ENCODE peak calls at places on chromosomes 7 and 10, in five cellular contexts. One of them, this sample, is unnamed.

GRCh38 chr7:142855401-142855743 is 496 bp downstream of the EPHB6 start:
- DNase-seq in left lung: no peak
- DNase-seq in transverse colon: no peak
- DNase-seq in AG10803: no peak
- DNase-seq in heart left ventricle: no peak
- DNase-seq in this sample: no peak

GRCh38 chr10:86366033-86366901 is at the start of gene GRID1:
- DNase-seq in AG10803: no peak
- DNase-seq in transverse colon: no peak
- DNase-seq in heart left ventricle: peak
- DNase-seq in left lung: peak
- DNase-seq in this sample: peak

GRCh38 chr10:12819071-12819470 is 182.4 kb downstream of the CCDC3 start:
- DNase-seq in left lung: no peak
- DNase-seq in heart left ventricle: no peak
- DNase-seq in AG10803: no peak
- DNase-seq in transverse colon: no peak
- DNase-seq in this sample: no peak

GRCh38 chr7:20229652-20230500 is 12.7 kb upstream of the MACC1 start:
- DNase-seq in heart left ventricle: no peak
- DNase-seq in left lung: no peak
- DNase-seq in transverse colon: no peak
- DNase-seq in AG10803: peak
- DNase-seq in this sample: no peak

GRCh38 chr10:54368984-54369383 is 432.0 kb downstream of the PCDH15 start:
- DNase-seq in heart left ventricle: no peak
- DNase-seq in AG10803: no peak
- DNase-seq in transverse colon: no peak
- DNase-seq in left lung: no peak
- DNase-seq in this sample: no peak

GRCh38 chr10:48805848-48806247 is 121.2 kb downstream of the WDFY4 start:
- DNase-seq in transverse colon: no peak
- DNase-seq in heart left ventricle: no peak
- DNase-seq in left lung: no peak
- DNase-seq in AG10803: no peak
- DNase-seq in this sample: no peak

GRCh38 chr10:79223346-79224048 is 123.8 kb upstream of the PPIF start:
- DNase-seq in heart left ventricle: peak
- DNase-seq in transverse colon: peak
- DNase-seq in AG10803: no peak
- DNase-seq in left lung: peak
- DNase-seq in this sample: no peak

GRCh38 chr10:29607576-29607975 is 27.2 kb downstream of the SVIL start:
- DNase-seq in heart left ventricle: no peak
- DNase-seq in transverse colon: no peak
- DNase-seq in AG10803: no peak
- DNase-seq in left lung: no peak
- DNase-seq in this sample: no peak

GRCh38 chr7:151351027-151351426 is 9.4 kb downstream of the NUB1 start:
- DNase-seq in transverse colon: peak
- DNase-seq in left lung: no peak
- DNase-seq in AG10803: no peak
- DNase-seq in heart left ventricle: no peak
- DNase-seq in this sample: peak
- TF ChIP-seq CTCF in transverse colon: no peak
- TF ChIP-seq CTCF in left lung: no peak
- TF ChIP-seq CTCF in AG10803: no peak
- TF ChIP-seq CTCF in heart left ventricle: no peak
- TF ChIP-seq CTCF in this sample: no peak

GRCh38 chr7:99499713-99500636 is at the start of gene ZNF394:
- DNase-seq in heart left ventricle: peak
- DNase-seq in left lung: peak
- DNase-seq in AG10803: peak
- DNase-seq in transverse colon: peak
- DNase-seq in this sample: peak
- TF ChIP-seq CTCF in heart left ventricle: peak
- TF ChIP-seq CTCF in left lung: no peak
- TF ChIP-seq CTCF in AG10803: no peak
- TF ChIP-seq CTCF in transverse colon: no peak
- TF ChIP-seq CTCF in this sample: no peak

DNA sequence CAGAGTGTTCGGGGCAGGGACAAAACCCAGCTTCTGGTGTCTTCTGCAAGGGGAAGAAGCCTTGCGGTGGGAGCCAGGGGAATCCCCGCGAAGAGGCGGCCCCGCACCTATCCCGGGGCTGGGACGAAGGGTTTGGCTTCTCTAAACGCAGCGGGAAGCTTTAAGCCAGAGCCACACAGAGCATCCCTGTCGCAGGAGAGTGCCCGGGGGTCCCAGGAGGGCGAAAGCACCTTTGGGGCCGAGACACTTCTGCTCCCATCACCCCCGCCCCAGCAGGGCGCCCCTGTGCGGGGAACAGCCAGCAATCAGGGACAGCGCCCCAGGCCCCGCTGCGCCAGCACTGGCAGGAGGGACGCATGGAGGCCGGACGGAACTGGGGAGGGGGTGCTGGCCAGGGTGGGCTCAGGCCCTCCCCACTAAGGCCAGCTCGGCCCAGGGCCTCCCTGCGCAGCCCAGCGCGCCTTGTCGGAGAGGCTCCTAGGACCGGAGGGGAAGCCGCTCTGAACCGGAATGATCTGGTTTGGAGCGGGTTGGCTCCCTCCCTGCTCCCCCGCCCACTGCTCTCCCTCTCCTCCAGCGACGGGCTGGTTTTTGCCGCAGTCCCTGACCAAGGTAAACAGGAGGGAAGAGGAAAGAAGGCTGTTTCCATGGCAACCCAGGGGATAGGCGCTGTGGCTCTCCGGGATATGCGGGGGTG is 63.9 kb downstream of the TMEM209 start:
- DNase-seq in left lung: peak
- DNase-seq in heart left ventricle: peak
- DNase-seq in transverse colon: peak
- DNase-seq in AG10803: peak
- DNase-seq in this sample: peak
- TF ChIP-seq CTCF in left lung: no peak
- TF ChIP-seq CTCF in heart left ventricle: no peak
- TF ChIP-seq CTCF in transverse colon: no peak
- TF ChIP-seq CTCF in AG10803: no peak
- TF ChIP-seq CTCF in this sample: no peak

GRCh38 chr7:4882169-4882741 is 1.3 kb downstream of the RADIL start:
- DNase-seq in heart left ventricle: no peak
- DNase-seq in AG10803: peak
- DNase-seq in left lung: no peak
- DNase-seq in transverse colon: peak
- DNase-seq in this sample: no peak
- TF ChIP-seq CTCF in heart left ventricle: no peak
- TF ChIP-seq CTCF in AG10803: no peak
- TF ChIP-seq CTCF in left lung: no peak
- TF ChIP-seq CTCF in transverse colon: no peak
- TF ChIP-seq CTCF in this sample: no peak

DNA sequence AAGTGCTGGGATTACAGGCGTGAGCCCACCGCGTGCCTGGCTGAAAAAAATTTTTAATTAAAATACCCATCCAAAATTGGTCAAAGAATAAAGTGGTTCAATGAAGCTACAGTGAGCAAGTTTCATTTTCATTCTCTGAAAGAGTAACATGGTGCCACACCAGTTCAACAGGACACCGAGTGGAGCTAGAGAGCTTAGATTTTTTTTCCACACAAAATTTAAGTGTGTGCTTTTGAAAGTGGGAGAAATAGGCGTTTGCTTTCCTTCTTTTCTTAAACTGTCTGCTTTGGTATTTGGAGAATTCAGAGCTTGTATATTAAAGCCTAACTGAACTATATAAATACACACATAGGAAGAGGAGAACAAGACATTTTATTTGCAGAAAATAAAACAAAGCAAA is 43.4 kb downstream of the BPGM start:
- DNase-seq in AG10803: peak
- DNase-seq in transverse colon: no peak
- DNase-seq in left lung: no peak
- DNase-seq in heart left ventricle: no peak
- DNase-seq in this sample: no peak
- TF ChIP-seq CTCF in AG10803: peak
- TF ChIP-seq CTCF in transverse colon: peak
- TF ChIP-seq CTCF in left lung: peak
- TF ChIP-seq CTCF in heart left ventricle: peak
- TF ChIP-seq CTCF in this sample: no peak